ENCODE peak calls at places on chromosomes 1 and 21, in six cellular contexts. One of them, this sample, is unnamed.

GRCh38 chr1:41743361-41743760 is 175.4 kb downstream of the HIVEP3 start:
- DNase-seq in K562: no peak
- DNase-seq in GM12878: no peak
- DNase-seq in GM12891: no peak
- DNase-seq in HepG2: no peak
- DNase-seq in H1: no peak
- DNase-seq in this sample: no peak

GRCh38 chr1:109263597-109264378 is 14.4 kb downstream of the CELSR2 start:
- DNase-seq in K562: peak; percentile 92
- DNase-seq in GM12878: peak; percentile 8
- DNase-seq in GM12891: peak; percentile 82
- DNase-seq in HepG2: peak; percentile 93
- DNase-seq in H1: peak; percentile 87
- DNase-seq in this sample: peak; percentile 81

GRCh38 chr1:233282582-233282886 is 13.0 kb downstream of the PCNX2 start:
- DNase-seq in K562: no peak
- DNase-seq in GM12878: no peak
- DNase-seq in GM12891: no peak
- DNase-seq in HepG2: no peak
- DNase-seq in H1: no peak
- DNase-seq in this sample: no peak

GRCh38 chr1:107683683-107684082 is 281.3 kb downstream of the VAV3 start:
- DNase-seq in K562: no peak
- DNase-seq in GM12878: no peak
- DNase-seq in GM12891: no peak
- DNase-seq in HepG2: no peak
- DNase-seq in H1: no peak
- DNase-seq in this sample: no peak

GRCh38 chr21:34882719-34883131 is 166.4 kb downstream of the RUNX1 start:
- DNase-seq in K562: no peak
- DNase-seq in GM12878: no peak
- DNase-seq in GM12891: no peak
- DNase-seq in HepG2: no peak
- DNase-seq in H1: no peak
- DNase-seq in this sample: no peak

GRCh38 chr1:153921803-153922075 is 1.0 kb downstream of the GATAD2B start:
- DNase-seq in K562: no peak
- DNase-seq in GM12878: no peak
- DNase-seq in GM12891: no peak
- DNase-seq in HepG2: no peak
- DNase-seq in H1: no peak
- DNase-seq in this sample: no peak

GRCh38 chr1:17661546-17662157 is 93.5 kb upstream of the ACTL8 start:
- DNase-seq in K562: peak; percentile 87
- DNase-seq in GM12878: no peak
- DNase-seq in GM12891: peak; percentile 88
- DNase-seq in HepG2: peak; percentile 41
- DNase-seq in H1: peak; percentile 10
- DNase-seq in this sample: peak; percentile 82

GRCh38 chr1:59752556-59753412 is 62.0 kb upstream of the HOOK1 start:
- DNase-seq in K562: no peak
- DNase-seq in GM12878: peak; percentile 28
- DNase-seq in GM12891: no peak
- DNase-seq in HepG2: no peak
- DNase-seq in H1: no peak
- DNase-seq in this sample: no peak

GRCh38 chr1:245512980-245513578 is 358.3 kb downstream of the KIF26B start:
- DNase-seq in K562: peak; percentile 72
- DNase-seq in GM12878: no peak
- DNase-seq in GM12891: no peak
- DNase-seq in HepG2: no peak
- DNase-seq in H1: no peak
- DNase-seq in this sample: no peak

GRCh38 chr1:93844262-93845045 is 34.6 kb downstream of the DNTTIP2 start:
- DNase-seq in K562: peak; percentile 71
- DNase-seq in GM12878: peak; percentile 34
- DNase-seq in GM12891: peak; percentile 31
- DNase-seq in HepG2: peak; percentile 77
- DNase-seq in H1: no peak
- DNase-seq in this sample: no peak

GRCh38 chr1:156821801-156822200 is 5.2 kb upstream of the SH2D2A start:
- DNase-seq in K562: no peak
- DNase-seq in GM12878: no peak
- DNase-seq in GM12891: no peak
- DNase-seq in HepG2: no peak
- DNase-seq in H1: no peak
- DNase-seq in this sample: no peak

DNA sequence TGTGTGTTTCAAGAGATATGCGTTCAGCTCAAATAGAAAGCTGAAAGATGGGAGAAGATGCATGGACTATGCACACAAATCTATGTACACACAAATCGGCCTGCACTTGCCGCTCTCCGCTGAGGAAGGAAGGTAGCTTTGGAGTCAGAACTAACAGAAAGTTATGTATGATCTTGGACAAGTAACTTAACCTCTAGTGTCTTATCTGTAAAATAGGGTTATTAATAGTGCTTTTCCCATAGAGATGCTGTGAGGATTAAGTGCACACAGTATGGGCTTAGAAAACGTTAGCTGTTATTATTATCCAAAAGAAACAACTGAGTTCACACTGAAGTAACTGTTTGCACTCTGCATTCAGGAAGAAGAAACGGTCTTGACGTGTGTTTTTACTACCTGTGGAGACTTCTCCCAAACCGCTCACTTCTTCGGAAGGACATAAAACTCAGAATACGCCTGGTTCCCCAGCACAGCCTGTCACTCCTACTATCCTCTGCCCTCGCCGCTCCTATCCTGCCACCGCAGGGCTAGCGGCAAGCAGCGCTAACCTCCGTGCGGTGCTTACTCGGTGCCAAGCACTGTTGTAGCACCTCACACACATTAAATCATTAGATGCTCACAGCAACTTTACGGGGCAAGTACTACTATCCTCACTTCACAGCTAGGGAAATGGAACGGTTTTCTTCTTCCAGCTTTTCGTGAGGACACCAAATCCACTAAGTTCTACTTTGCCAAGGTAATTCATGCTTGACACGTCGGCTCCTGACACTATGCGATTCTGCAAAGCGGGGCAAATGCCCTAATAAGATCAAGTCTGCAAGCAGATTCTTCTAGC is 1.3 kb downstream of the TGFBR3 start:
- DNase-seq in K562: peak; percentile 18
- DNase-seq in GM12878: no peak
- DNase-seq in GM12891: no peak
- DNase-seq in HepG2: peak; percentile 43
- DNase-seq in H1: no peak
- DNase-seq in this sample: no peak
- TF ChIP-seq TAF1 in K562: no peak
- TF ChIP-seq TAF1 in GM12878: no peak
- TF ChIP-seq TAF1 in GM12891: no peak
- TF ChIP-seq TAF1 in HepG2: peak; percentile 9
- TF ChIP-seq TAF1 in H1: no peak
- TF ChIP-seq TAF1 in this sample: no peak

GRCh38 chr1:85582687-85583354 is 2.3 kb downstream of the CCN1 start:
- DNase-seq in K562: no peak
- DNase-seq in GM12878: no peak
- DNase-seq in GM12891: no peak
- DNase-seq in HepG2: no peak
- DNase-seq in H1: no peak
- DNase-seq in this sample: no peak
- TF ChIP-seq POLR2A in K562: no peak
- TF ChIP-seq POLR2A in GM12878: no peak
- TF ChIP-seq POLR2A in GM12891: no peak
- TF ChIP-seq POLR2A in HepG2: peak; percentile 53
- TF ChIP-seq POLR2A in H1: peak; percentile 71
- TF ChIP-seq POLR2A in this sample: no peak

GRCh38 chr1:234616644-234617043 is 6.7 kb upstream of the IRF2BP2 start:
- DNase-seq in K562: no peak
- DNase-seq in GM12878: no peak
- DNase-seq in GM12891: no peak
- DNase-seq in HepG2: peak; percentile 74
- DNase-seq in H1: no peak
- DNase-seq in this sample: no peak

GRCh38 chr1:234618726-234619049 is 8.7 kb upstream of the IRF2BP2 start:
- DNase-seq in K562: no peak
- DNase-seq in GM12878: no peak
- DNase-seq in GM12891: no peak
- DNase-seq in HepG2: no peak
- DNase-seq in H1: no peak
- DNase-seq in this sample: no peak

GRCh38 chr1:234617986-234618725 is 8.2 kb upstream of the IRF2BP2 start:
- DNase-seq in K562: no peak
- DNase-seq in GM12878: no peak
- DNase-seq in GM12891: no peak
- DNase-seq in HepG2: peak; percentile 79
- DNase-seq in H1: no peak
- DNase-seq in this sample: no peak

GRCh38 chr1:234619071-234619480 is 9.1 kb upstream of the IRF2BP2 start:
- DNase-seq in K562: no peak
- DNase-seq in GM12878: no peak
- DNase-seq in GM12891: no peak
- DNase-seq in HepG2: no peak
- DNase-seq in H1: no peak
- DNase-seq in this sample: no peak

DNA sequence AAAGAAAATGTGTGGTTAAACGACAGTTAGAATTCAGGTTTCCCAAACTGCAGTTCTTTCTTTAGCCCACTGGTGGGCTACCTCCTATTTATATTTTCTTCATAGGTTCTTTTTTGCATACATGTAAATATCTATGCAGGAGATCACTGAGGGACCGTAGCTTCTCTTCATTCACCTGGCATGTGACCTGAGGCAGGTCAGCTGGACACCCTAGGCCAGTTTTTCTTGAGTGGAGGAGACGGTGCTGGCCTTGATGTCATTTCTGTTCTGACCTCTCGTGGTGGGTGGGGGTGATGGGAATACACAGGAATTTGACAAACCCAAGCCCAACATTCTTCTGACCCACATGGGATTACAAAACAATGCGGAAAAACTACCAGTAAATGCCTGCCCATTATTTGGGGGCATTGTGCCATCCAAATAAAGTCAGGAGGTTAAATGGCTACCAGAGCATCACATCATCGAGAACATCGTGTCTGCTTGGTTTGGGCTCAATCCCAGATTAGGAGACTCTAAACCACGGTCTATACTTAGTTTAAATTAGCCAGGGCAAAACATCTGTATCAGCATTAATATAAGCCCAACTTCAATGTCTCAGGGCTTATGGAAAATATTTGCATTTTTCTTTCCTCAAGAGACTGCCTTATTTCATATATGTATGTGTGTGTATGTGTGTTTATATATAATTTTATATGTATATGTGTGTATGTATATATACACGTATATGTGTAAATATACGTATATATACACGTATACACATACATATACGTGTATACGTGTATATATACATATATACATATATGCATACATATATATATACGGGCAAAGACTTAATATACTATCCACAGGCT is 7.4 kb upstream of the IRF2BP2 start:
- DNase-seq in K562: no peak
- DNase-seq in GM12878: no peak
- DNase-seq in GM12891: no peak
- DNase-seq in HepG2: no peak
- DNase-seq in H1: no peak
- DNase-seq in this sample: no peak
- TF ChIP-seq POLR2AphosphoS5 in K562: no peak
- TF ChIP-seq POLR2AphosphoS5 in GM12878: no peak
- TF ChIP-seq POLR2AphosphoS5 in GM12891: no peak
- TF ChIP-seq POLR2AphosphoS5 in HepG2: no peak
- TF ChIP-seq POLR2AphosphoS5 in H1: no peak
- TF ChIP-seq POLR2AphosphoS5 in this sample: no peak

GRCh38 chr1:71081697-71082080 is 854 bp upstream of the ZRANB2 start:
- DNase-seq in K562: peak; percentile 49
- DNase-seq in GM12878: no peak
- DNase-seq in GM12891: no peak
- DNase-seq in HepG2: no peak
- DNase-seq in H1: no peak
- DNase-seq in this sample: no peak
- TF ChIP-seq TAF1 in K562: no peak
- TF ChIP-seq TAF1 in GM12878: no peak
- TF ChIP-seq TAF1 in GM12891: no peak
- TF ChIP-seq TAF1 in HepG2: no peak
- TF ChIP-seq TAF1 in H1: no peak
- TF ChIP-seq TAF1 in this sample: no peak

DNA sequence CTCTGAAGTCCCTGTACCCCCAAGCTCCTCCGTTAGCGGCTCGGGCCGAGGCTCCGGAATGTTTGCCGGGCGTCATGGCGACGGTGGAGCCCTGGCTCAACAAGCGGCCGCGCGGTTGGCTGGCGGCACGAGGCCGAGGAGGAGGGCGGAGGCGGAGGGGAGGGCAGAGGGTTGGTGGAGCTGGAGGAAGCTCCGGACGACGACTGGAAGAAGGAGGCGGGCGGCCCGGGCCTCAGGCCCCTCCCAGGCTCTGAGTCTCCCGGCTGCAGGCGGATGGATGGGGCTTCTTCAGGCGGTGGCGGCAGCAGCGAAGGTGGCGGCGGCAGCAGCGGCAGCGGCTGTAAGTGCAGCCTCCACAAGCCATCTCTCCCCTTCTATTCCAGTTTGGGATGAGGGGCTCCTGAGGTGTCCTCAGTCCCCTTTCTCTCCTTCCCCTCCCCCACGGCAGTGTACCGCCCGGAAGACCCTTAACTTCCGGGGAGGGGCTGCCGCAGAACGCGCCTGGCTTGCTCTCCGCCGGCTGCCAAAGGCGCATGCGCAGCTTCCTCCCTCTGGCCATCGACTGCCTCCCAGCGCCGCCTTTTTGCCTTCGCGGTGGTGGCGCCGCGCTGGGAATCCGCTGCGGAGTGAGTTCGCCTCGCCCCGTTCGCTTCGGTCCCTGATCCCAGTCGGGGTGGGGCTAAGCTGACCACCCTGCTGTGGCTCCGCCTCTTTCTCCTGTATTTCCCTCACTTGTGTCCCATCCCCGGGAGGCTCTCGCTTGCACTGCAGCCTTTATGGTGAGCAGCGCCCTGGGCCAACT is at the start of the genes DNAI4 and MIER1:
- DNase-seq in K562: peak; percentile 99
- DNase-seq in GM12878: peak; percentile 87
- DNase-seq in GM12891: peak; percentile 97
- DNase-seq in HepG2: peak; percentile 96
- DNase-seq in H1: peak; percentile 94
- DNase-seq in this sample: peak; percentile 96
- TF ChIP-seq POLR2A in K562: peak; percentile 88
- TF ChIP-seq POLR2A in GM12878: peak; percentile 85
- TF ChIP-seq POLR2A in GM12891: peak; percentile 87
- TF ChIP-seq POLR2A in HepG2: peak; percentile 71
- TF ChIP-seq POLR2A in H1: peak; percentile 97
- TF ChIP-seq POLR2A in this sample: peak; percentile 83

This sample was measured in GM12892.